ENCODE peak calls at places on chromosomes 1 and 21, in four cellular contexts. One of them, this sample, is unnamed.

GRCh38 chr21:43315244-43316137 is 111.4 kb downstream of the SIK1 start:
- DNase-seq in mesendoderm: no peak
- DNase-seq in left ventricle myocardium inferior: no peak
- DNase-seq in stomach: no peak
- DNase-seq in this sample: no peak

GRCh38 chr1:209318302-209319056 is 265.0 kb upstream of the CAMK1G start:
- DNase-seq in mesendoderm: peak; percentile 34
- DNase-seq in left ventricle myocardium inferior: no peak
- DNase-seq in stomach: no peak
- DNase-seq in this sample: no peak

GRCh38 chr1:235504122-235504493 is at the start of gene B3GALNT2:
- DNase-seq in mesendoderm: no peak
- DNase-seq in left ventricle myocardium inferior: no peak
- DNase-seq in stomach: no peak
- DNase-seq in this sample: no peak

GRCh38 chr1:182301467-182302198 is 90.0 kb downstream of the GLUL start:
- DNase-seq in mesendoderm: peak; percentile 74
- DNase-seq in left ventricle myocardium inferior: peak; percentile 55
- DNase-seq in stomach: peak; percentile 40
- DNase-seq in this sample: peak; percentile 32

GRCh38 chr1:39574646-39575045 is 1.9 kb downstream of the PABPC4 start:
- DNase-seq in mesendoderm: peak; percentile 31
- DNase-seq in left ventricle myocardium inferior: no peak
- DNase-seq in stomach: peak; percentile 50
- DNase-seq in this sample: peak; percentile 49

GRCh38 chr1:181135815-181136737 is 47.6 kb downstream of the IER5 start:
- DNase-seq in mesendoderm: no peak
- DNase-seq in left ventricle myocardium inferior: no peak
- DNase-seq in stomach: no peak
- DNase-seq in this sample: no peak

GRCh38 chr1:12184008-12184681 is 17.4 kb downstream of the TNFRSF1B start:
- DNase-seq in mesendoderm: peak; percentile 70
- DNase-seq in left ventricle myocardium inferior: peak; percentile 86
- DNase-seq in stomach: peak; percentile 56
- DNase-seq in this sample: no peak

GRCh38 chr1:223195281-223195680 is 52.2 kb upstream of the TLR5 start:
- DNase-seq in mesendoderm: no peak
- DNase-seq in left ventricle myocardium inferior: no peak
- DNase-seq in stomach: no peak
- DNase-seq in this sample: no peak

GRCh38 chr1:11898831-11899467 is 27.3 kb downstream of the KIAA2013 start:
- DNase-seq in mesendoderm: peak; percentile 59
- DNase-seq in left ventricle myocardium inferior: no peak
- DNase-seq in stomach: no peak
- DNase-seq in this sample: peak; percentile 92

GRCh38 chr21:46550511-46550941 is 54.4 kb downstream of the S100B start:
- DNase-seq in mesendoderm: no peak
- DNase-seq in left ventricle myocardium inferior: no peak
- DNase-seq in stomach: peak; percentile 21
- DNase-seq in this sample: peak; percentile 35

GRCh38 chr1:47491341-47491753 is 53.5 kb downstream of the FOXD2 start:
- DNase-seq in mesendoderm: peak; percentile 9
- DNase-seq in left ventricle myocardium inferior: peak; percentile 41
- DNase-seq in stomach: no peak
- DNase-seq in this sample: no peak

GRCh38 chr21:44301961-44302406 is 2.1 kb downstream of the PFKL start:
- DNase-seq in mesendoderm: no peak
- DNase-seq in left ventricle myocardium inferior: no peak
- DNase-seq in stomach: peak; percentile 59
- DNase-seq in this sample: no peak

GRCh38 chr1:227884370-227885134 is 63.2 kb downstream of the WNT9A start:
- DNase-seq in mesendoderm: no peak
- DNase-seq in left ventricle myocardium inferior: no peak
- DNase-seq in stomach: peak; percentile 20
- DNase-seq in this sample: peak; percentile 49

GRCh38 chr1:7526867-7527732 is 244.0 kb upstream of the VAMP3 start:
- DNase-seq in mesendoderm: no peak
- DNase-seq in left ventricle myocardium inferior: no peak
- DNase-seq in stomach: no peak
- DNase-seq in this sample: no peak

GRCh38 chr1:110487676-110488075 is 31.3 kb downstream of the KCNA10 start:
- DNase-seq in mesendoderm: peak; percentile 58
- DNase-seq in left ventricle myocardium inferior: no peak
- DNase-seq in stomach: peak; percentile 60
- DNase-seq in this sample: no peak

GRCh38 chr1:48697066-48697707 is 79.5 kb downstream of the BEND5 start:
- DNase-seq in mesendoderm: peak; percentile 69
- DNase-seq in left ventricle myocardium inferior: peak; percentile 48
- DNase-seq in stomach: peak; percentile 74
- DNase-seq in this sample: peak; percentile 62

GRCh38 chr1:165884690-165885304 is 57.4 kb downstream of the UCK2 start:
- DNase-seq in mesendoderm: no peak
- DNase-seq in left ventricle myocardium inferior: no peak
- DNase-seq in stomach: no peak
- DNase-seq in this sample: no peak

GRCh38 chr1:109793089-109793485 is 29.4 kb upstream of the EPS8L3 start:
- DNase-seq in mesendoderm: no peak
- DNase-seq in left ventricle myocardium inferior: no peak
- DNase-seq in stomach: peak; percentile 4
- DNase-seq in this sample: no peak

GRCh38 chr1:78101514-78101913 is 55.7 kb downstream of the GIPC2 start:
- DNase-seq in mesendoderm: peak; percentile 57
- DNase-seq in left ventricle myocardium inferior: no peak
- DNase-seq in stomach: peak; percentile 72
- DNase-seq in this sample: no peak

GRCh38 chr1:54324750-54325704 is 81.2 kb downstream of the SSBP3 start:
- DNase-seq in mesendoderm: no peak
- DNase-seq in left ventricle myocardium inferior: no peak
- DNase-seq in stomach: no peak
- DNase-seq in this sample: no peak

GRCh38 chr1:60826320-60827094 is 255.9 kb upstream of the NFIA start:
- DNase-seq in mesendoderm: no peak
- DNase-seq in left ventricle myocardium inferior: no peak
- DNase-seq in stomach: no peak
- DNase-seq in this sample: no peak

GRCh38 chr1:48530727-48531351 is 58.8 kb upstream of the SPATA6 start:
- DNase-seq in mesendoderm: peak; percentile 95
- DNase-seq in left ventricle myocardium inferior: no peak
- DNase-seq in stomach: peak; percentile 69
- DNase-seq in this sample: peak; percentile 67

GRCh38 chr21:45541221-45542039 is 810 bp downstream of the SLC19A1 start:
- DNase-seq in mesendoderm: no peak
- DNase-seq in left ventricle myocardium inferior: peak; percentile 80
- DNase-seq in stomach: peak; percentile 83
- DNase-seq in this sample: peak; percentile 93

GRCh38 chr1:235644693-235645305 is 4.8 kb downstream of the GNG4 start:
- DNase-seq in mesendoderm: no peak
- DNase-seq in left ventricle myocardium inferior: no peak
- DNase-seq in stomach: no peak
- DNase-seq in this sample: no peak

GRCh38 chr1:168408531-168409242 is 128.0 kb downstream of the TBX19 start:
- DNase-seq in mesendoderm: peak; percentile 84
- DNase-seq in left ventricle myocardium inferior: no peak
- DNase-seq in stomach: no peak
- DNase-seq in this sample: no peak

GRCh38 chr1:185017338-185017737 is 28.0 kb upstream of the RNF2 start:
- DNase-seq in mesendoderm: no peak
- DNase-seq in left ventricle myocardium inferior: no peak
- DNase-seq in stomach: no peak
- DNase-seq in this sample: no peak

GRCh38 chr21:35732788-35733187 is 327.5 kb downstream of the SETD4 start:
- DNase-seq in mesendoderm: no peak
- DNase-seq in left ventricle myocardium inferior: no peak
- DNase-seq in stomach: no peak
- DNase-seq in this sample: no peak

GRCh38 chr1:34847094-34847493 is 12.5 kb downstream of the SMIM12 start:
- DNase-seq in mesendoderm: no peak
- DNase-seq in left ventricle myocardium inferior: no peak
- DNase-seq in stomach: no peak
- DNase-seq in this sample: no peak

GRCh38 chr1:210541680-210542358 is 213.1 kb downstream of the HHAT start:
- DNase-seq in mesendoderm: peak; percentile 48
- DNase-seq in left ventricle myocardium inferior: no peak
- DNase-seq in stomach: no peak
- DNase-seq in this sample: no peak

GRCh38 chr1:24940231-24940630 is 10.2 kb upstream of the RUNX3 start:
- DNase-seq in mesendoderm: no peak
- DNase-seq in left ventricle myocardium inferior: no peak
- DNase-seq in stomach: no peak
- DNase-seq in this sample: no peak

GRCh38 chr1:221517961-221518360 is 223.9 kb downstream of the DUSP10 start:
- DNase-seq in mesendoderm: no peak
- DNase-seq in left ventricle myocardium inferior: no peak
- DNase-seq in stomach: no peak
- DNase-seq in this sample: no peak

GRCh38 chr1:207495816-207496792 is at the start of gene CR1:
- DNase-seq in mesendoderm: peak; percentile 28
- DNase-seq in left ventricle myocardium inferior: peak; percentile 36
- DNase-seq in stomach: peak; percentile 31
- DNase-seq in this sample: peak; percentile 52

GRCh38 chr1:151156515-151156819 is at the start of gene TNFAIP8L2:
- DNase-seq in mesendoderm: peak; percentile 8
- DNase-seq in left ventricle myocardium inferior: peak; percentile 58
- DNase-seq in stomach: peak; percentile 54
- DNase-seq in this sample: no peak

GRCh38 chr1:227734546-227734857 is 600 bp downstream of the JMJD4 start:
- DNase-seq in mesendoderm: peak; percentile 15
- DNase-seq in left ventricle myocardium inferior: no peak
- DNase-seq in stomach: no peak
- DNase-seq in this sample: no peak

GRCh38 chr1:21857142-21857839 is 45.2 kb downstream of the LDLRAD2 start:
- DNase-seq in mesendoderm: no peak
- DNase-seq in left ventricle myocardium inferior: no peak
- DNase-seq in stomach: no peak
- DNase-seq in this sample: no peak

GRCh38 chr1:154353460-154353904 is 28.2 kb downstream of the ATP8B2 start:
- DNase-seq in mesendoderm: peak; percentile 79
- DNase-seq in left ventricle myocardium inferior: no peak
- DNase-seq in stomach: peak; percentile 51
- DNase-seq in this sample: peak; percentile 50

GRCh38 chr1:213103377-213104306 is 52.6 kb downstream of the RPS6KC1 start:
- DNase-seq in mesendoderm: no peak
- DNase-seq in left ventricle myocardium inferior: no peak
- DNase-seq in stomach: no peak
- DNase-seq in this sample: no peak
- H3K4me3 ChIP-seq in mesendoderm: no peak overlapping the region
- H3K4me3 ChIP-seq in left ventricle myocardium inferior: no peak overlapping the region
- H3K4me3 ChIP-seq in stomach: no peak overlapping the region
- H3K4me3 ChIP-seq in this sample: no peak overlapping the region

GRCh38 chr1:156931553-156931952 is 11.1 kb downstream of the LRRC71 start:
- DNase-seq in mesendoderm: no peak
- DNase-seq in left ventricle myocardium inferior: no peak
- DNase-seq in stomach: no peak
- DNase-seq in this sample: no peak

GRCh38 chr1:156930483-156930882 is 10.1 kb downstream of the LRRC71 start:
- DNase-seq in mesendoderm: no peak
- DNase-seq in left ventricle myocardium inferior: no peak
- DNase-seq in stomach: no peak
- DNase-seq in this sample: no peak

GRCh38 chr1:156927215-156928042 is 7.0 kb downstream of the LRRC71 start:
- DNase-seq in mesendoderm: peak; percentile 90
- DNase-seq in left ventricle myocardium inferior: peak; percentile 70
- DNase-seq in stomach: peak; percentile 75
- DNase-seq in this sample: peak; percentile 94

GRCh38 chr1:156928043-156928602 is 7.7 kb downstream of the LRRC71 start:
- DNase-seq in mesendoderm: no peak
- DNase-seq in left ventricle myocardium inferior: no peak
- DNase-seq in stomach: no peak
- DNase-seq in this sample: no peak

DNA sequence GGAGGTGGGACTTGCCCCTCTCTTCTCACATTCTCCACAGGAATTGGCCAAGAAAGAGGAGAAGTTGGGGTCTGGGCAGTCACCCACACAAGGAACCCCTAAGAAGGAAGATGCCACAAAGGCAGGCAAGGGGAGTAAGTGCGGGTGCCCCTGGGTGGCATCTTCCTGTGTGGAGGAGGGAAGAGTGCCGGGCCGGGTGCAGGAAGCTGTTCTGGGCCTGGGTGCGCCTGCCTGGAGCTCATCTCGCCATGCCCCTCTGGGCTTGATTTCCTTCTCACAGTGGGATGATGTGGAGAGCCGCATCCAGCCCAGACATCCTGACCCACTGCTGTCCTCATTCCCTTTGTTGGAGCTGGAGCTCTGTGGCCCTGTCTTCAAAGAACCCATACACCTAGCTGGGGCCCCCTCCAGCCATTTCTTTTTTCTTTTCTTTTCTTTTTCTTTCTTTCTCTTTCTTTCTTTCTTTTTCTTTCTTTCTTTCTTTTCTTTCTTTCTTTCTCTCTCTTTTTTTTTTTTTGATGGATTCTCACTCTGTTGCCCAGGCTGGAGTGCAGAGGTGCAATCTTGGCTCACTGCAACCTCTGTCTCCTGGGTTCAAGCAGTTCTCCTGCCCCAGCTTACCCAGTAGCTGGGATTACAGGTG is 9.3 kb downstream of the LRRC71 start:
- DNase-seq in mesendoderm: no peak
- DNase-seq in left ventricle myocardium inferior: no peak
- DNase-seq in stomach: no peak
- DNase-seq in this sample: no peak
- H3K27me3 ChIP-seq in mesendoderm: peaks cover 21% of the 10 kb centered on the region
- H3K27me3 ChIP-seq in left ventricle myocardium inferior: peaks cover 49% of the 10 kb centered on the region
- H3K27me3 ChIP-seq in stomach: peaks cover 59% of the 10 kb centered on the region
- H3K27me3 ChIP-seq in this sample: peaks cover 53% of the 10 kb centered on the region

GRCh38 chr1:40801742-40802077 is 18.1 kb downstream of the KCNQ4 start:
- DNase-seq in mesendoderm: no peak
- DNase-seq in left ventricle myocardium inferior: no peak
- DNase-seq in stomach: no peak
- DNase-seq in this sample: no peak
- H3K4me3 ChIP-seq in mesendoderm: no peak overlapping the region
- H3K4me3 ChIP-seq in left ventricle myocardium inferior: peak overlapping the region; percentile 59
- H3K4me3 ChIP-seq in stomach: peak overlapping the region; percentile 43
- H3K4me3 ChIP-seq in this sample: peak overlapping the region; percentile 28

GRCh38 chr21:32803651-32804050 is 32.1 kb upstream of the PAXBP1 start:
- DNase-seq in mesendoderm: no peak
- DNase-seq in left ventricle myocardium inferior: no peak
- DNase-seq in stomach: no peak
- DNase-seq in this sample: no peak

GRCh38 chr21:32806810-32807386 is 35.3 kb upstream of the PAXBP1 start:
- DNase-seq in mesendoderm: no peak
- DNase-seq in left ventricle myocardium inferior: no peak
- DNase-seq in stomach: no peak
- DNase-seq in this sample: no peak

GRCh38 chr21:32802954-32803353 is 31.4 kb upstream of the PAXBP1 start:
- DNase-seq in mesendoderm: no peak
- DNase-seq in left ventricle myocardium inferior: no peak
- DNase-seq in stomach: no peak
- DNase-seq in this sample: no peak

GRCh38 chr21:32812035-32812434 is 40.5 kb upstream of the PAXBP1 start:
- DNase-seq in mesendoderm: no peak
- DNase-seq in left ventricle myocardium inferior: peak; percentile 76
- DNase-seq in stomach: no peak
- DNase-seq in this sample: no peak

GRCh38 chr21:32807717-32808380 is 36.3 kb upstream of the PAXBP1 start:
- DNase-seq in mesendoderm: no peak
- DNase-seq in left ventricle myocardium inferior: no peak
- DNase-seq in stomach: no peak
- DNase-seq in this sample: no peak
- H3K27me3 ChIP-seq in mesendoderm: no peaks in the 10 kb centered on the region
- H3K27me3 ChIP-seq in left ventricle myocardium inferior: no peaks in the 10 kb centered on the region
- H3K27me3 ChIP-seq in stomach: no peaks in the 10 kb centered on the region
- H3K27me3 ChIP-seq in this sample: no peaks in the 10 kb centered on the region

This sample was measured in H7.